ENCODE peak calls at places on chromosomes 16 and 17, in four cellular contexts. E is spleen, A is suprapubic skin, J is prostate gland. T is an unnamed sample.
A peak's percentile ranks its signal among the peaks of the same experiment; 100 is the strongest.

GRCh38 chr16:20300312-20301097 is 26.8 kb downstream of the GP2 start:
- DNase-seq in A (no peak), E (no peak), J (peak; percentile 47), T (no peak)

GRCh38 chr17:47966079-47966519 is 4.8 kb upstream of the CDK5RAP3 start:
- DNase-seq in A (no peak), E (no peak), J (peak; percentile 64), T (no peak)

GRCh38 chr17:39652635-39653315 is 12.4 kb upstream of the TCAP start:
- DNase-seq in A (no peak), J (no peak), E (no peak), T (no peak)

GRCh38 chr16:2471653-2472487 is 773 bp downstream of the NTN3 start:
- DNase-seq in E (no peak), J (no peak), A (no peak), T (no peak)

GRCh38 chr17:81735181-81736102 is 23.4 kb downstream of the SLC25A10 start:
- DNase-seq in E (peak; percentile 87), J (peak; percentile 49), A (no peak), T (no peak)

GRCh38 chr17:13030459-13031305 is 12.9 kb upstream of the ELAC2 start:
- DNase-seq in A (no peak), J (no peak), E (no peak), T (no peak)

GRCh38 chr16:27483083-27483437 is 66.7 kb downstream of the GTF3C1 start:
- DNase-seq in E (peak; percentile 5), A (no peak), J (no peak), T (no peak)

GRCh38 chr16:55622930-55623561 is 32.7 kb upstream of the SLC6A2 start:
- DNase-seq in J (no peak), A (no peak), E (no peak), T (no peak)

GRCh38 chr17:68511254-68511670 is 968 bp upstream of the PRKAR1A start:
- DNase-seq in J (peak; percentile 48), A (no peak), E (no peak), T (no peak)

GRCh38 chr16:21167360-21167759 is 8.9 kb downstream of the LDAF1 start:
- DNase-seq in E (no peak), J (no peak), A (no peak), T (no peak)

GRCh38 chr17:31534223-31534888 is 142.9 kb downstream of the RAB11FIP4 start:
- DNase-seq in A (no peak), J (no peak), E (peak; percentile 11), T (no peak)

GRCh38 chr17:50986989-50987660 is 121.0 kb upstream of the TOB1 start:
- DNase-seq in E (no peak), A (no peak), J (no peak), T (no peak)

GRCh38 chr16:85767569-85767968 is 16.7 kb upstream of the C16orf74 start:
- DNase-seq in A (no peak), J (no peak), E (no peak), T (no peak)

GRCh38 chr16:84484579-84485254 is 19.7 kb downstream of the MEAK7 start:
- DNase-seq in J (peak; percentile 65), E (peak; percentile 72), A (peak; percentile 71), T (peak; percentile 62)

GRCh38 chr17:40157972-40158371 is 17.6 kb downstream of the CASC3 start:
- DNase-seq in E (no peak), J (no peak), A (no peak), T (no peak)

GRCh38 chr16:48113471-48113870 is 42.3 kb downstream of the ABCC12 start:
- DNase-seq in A (no peak), E (no peak), J (no peak), T (no peak)

GRCh38 chr17:40694584-40694983 is 9.0 kb downstream of the KRT24 start:
- DNase-seq in E (no peak), J (peak; percentile 74), A (no peak), T (no peak)

GRCh38 chr16:21717608-21718007 is 53.8 kb downstream of the OTOA start:
- DNase-seq in A (no peak), J (no peak), E (no peak), T (no peak)

GRCh38 chr16:14427371-14427948 is 202.6 kb downstream of the PARN start:
- DNase-seq in J (no peak), E (no peak), A (no peak), T (no peak)

GRCh38 chr17:42118545-42118944 is 2.6 kb downstream of the KAT2A start:
- DNase-seq in E (no peak), A (no peak), J (no peak), T (no peak)

DNA sequence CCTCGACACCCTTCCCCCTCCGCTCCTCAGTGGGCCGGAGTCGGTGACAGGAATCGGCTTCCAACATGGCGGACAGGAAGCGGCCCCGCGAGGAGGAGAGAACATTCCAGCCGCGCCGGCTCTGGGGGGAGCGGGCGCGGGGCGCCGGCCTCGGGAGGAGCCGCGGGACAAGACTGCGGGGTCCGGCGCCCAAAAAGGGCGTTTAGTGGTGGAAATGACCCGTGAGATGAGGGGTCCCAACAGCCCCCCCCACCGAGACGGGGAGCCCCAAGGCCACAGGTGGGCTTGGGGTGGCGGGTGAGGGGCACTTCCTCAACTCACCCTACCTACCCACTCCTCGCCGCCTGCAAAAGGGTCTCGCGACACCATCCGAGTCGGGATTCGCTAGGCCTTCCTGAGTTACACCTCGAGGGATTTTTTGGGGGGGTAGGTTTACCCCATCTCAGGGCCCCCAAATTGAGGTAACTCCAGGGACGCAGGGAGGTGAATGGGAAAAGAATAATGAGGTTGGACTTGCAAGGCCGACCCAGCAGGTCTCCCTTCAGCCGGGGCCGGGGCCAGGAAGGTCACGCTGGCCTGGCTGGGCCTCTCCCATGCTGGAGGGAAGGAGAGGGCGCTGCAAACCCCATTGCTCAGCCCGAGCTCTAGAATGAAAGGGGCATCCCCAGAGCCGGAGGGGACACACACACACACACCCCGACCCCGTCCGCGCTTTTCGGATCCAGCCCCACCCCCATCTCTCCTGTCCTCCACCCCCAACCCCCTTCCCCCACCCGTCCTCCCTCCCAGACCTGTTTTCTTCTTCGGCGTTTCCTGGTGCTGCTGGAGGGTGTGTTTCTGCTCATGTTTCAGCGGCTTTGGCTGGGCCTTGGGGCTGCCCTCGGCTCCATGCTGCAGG is 707 bp downstream of the NUFIP2 start:
- DNase-seq in E (peak; percentile 93), A (peak; percentile 84), J (peak; percentile 37), T (no peak)
- TF ChIP-seq POLR2A in E (no peak), A (no peak), J (peak; percentile 19), T (no peak)

GRCh38 chr17:72421128-72422092 is 300.6 kb downstream of the SOX9 start:
- DNase-seq in A (no peak), E (no peak), J (peak; percentile 60), T (no peak)
- TF ChIP-seq POLR2A in A (no peak), E (no peak), J (no peak), T (no peak)

GRCh38 chr17:16593356-16594102 is 24.5 kb upstream of the ZNF287 start:
- DNase-seq in A (no peak), J (no peak), E (no peak), T (no peak)

GRCh38 chr17:16584273-16584995 is 15.4 kb upstream of the ZNF287 start:
- DNase-seq in E (peak; percentile 95), A (peak; percentile 96), J (peak; percentile 87), T (peak; percentile 92)

GRCh38 chr17:16583781-16584180 is 14.8 kb upstream of the ZNF287 start:
- DNase-seq in A (no peak), J (no peak), E (no peak), T (no peak)

GRCh38 chr17:16585796-16586195 is 16.8 kb upstream of the ZNF287 start:
- DNase-seq in A (no peak), E (no peak), J (no peak), T (no peak)

GRCh38 chr17:16589097-16589969 is 20.3 kb upstream of the ZNF287 start:
- DNase-seq in A (peak; percentile 91), J (peak; percentile 85), E (peak; percentile 99), T (no peak)
- TF ChIP-seq POLR2A in A (no peak), J (peak; percentile 65), E (no peak), T (no peak)

DNA sequence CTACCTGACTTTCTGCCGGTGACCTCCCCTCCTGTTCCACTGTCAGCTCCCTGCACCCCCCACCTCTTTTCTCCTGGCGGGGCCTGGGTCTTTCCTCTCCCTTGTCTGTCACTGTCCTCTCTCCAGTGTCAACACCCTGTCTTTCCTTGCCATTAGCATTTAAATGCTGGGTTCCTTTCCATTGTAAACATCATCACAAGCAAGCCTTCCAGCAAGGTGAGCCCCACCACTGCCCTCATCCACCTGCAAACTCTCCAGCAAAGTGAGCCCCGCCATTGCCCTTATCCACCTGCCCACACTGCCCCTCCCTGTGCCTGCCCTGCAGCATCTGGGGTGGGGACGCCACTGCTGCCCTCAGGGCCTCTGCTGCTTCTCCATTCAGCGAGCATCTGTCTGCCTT is 195.0 kb downstream of the ENGASE start:
- DNase-seq in E (no peak), A (no peak), J (no peak), T (no peak)
- TF ChIP-seq POLR2A in E (no peak), A (no peak), J (no peak), T (no peak)

DNA sequence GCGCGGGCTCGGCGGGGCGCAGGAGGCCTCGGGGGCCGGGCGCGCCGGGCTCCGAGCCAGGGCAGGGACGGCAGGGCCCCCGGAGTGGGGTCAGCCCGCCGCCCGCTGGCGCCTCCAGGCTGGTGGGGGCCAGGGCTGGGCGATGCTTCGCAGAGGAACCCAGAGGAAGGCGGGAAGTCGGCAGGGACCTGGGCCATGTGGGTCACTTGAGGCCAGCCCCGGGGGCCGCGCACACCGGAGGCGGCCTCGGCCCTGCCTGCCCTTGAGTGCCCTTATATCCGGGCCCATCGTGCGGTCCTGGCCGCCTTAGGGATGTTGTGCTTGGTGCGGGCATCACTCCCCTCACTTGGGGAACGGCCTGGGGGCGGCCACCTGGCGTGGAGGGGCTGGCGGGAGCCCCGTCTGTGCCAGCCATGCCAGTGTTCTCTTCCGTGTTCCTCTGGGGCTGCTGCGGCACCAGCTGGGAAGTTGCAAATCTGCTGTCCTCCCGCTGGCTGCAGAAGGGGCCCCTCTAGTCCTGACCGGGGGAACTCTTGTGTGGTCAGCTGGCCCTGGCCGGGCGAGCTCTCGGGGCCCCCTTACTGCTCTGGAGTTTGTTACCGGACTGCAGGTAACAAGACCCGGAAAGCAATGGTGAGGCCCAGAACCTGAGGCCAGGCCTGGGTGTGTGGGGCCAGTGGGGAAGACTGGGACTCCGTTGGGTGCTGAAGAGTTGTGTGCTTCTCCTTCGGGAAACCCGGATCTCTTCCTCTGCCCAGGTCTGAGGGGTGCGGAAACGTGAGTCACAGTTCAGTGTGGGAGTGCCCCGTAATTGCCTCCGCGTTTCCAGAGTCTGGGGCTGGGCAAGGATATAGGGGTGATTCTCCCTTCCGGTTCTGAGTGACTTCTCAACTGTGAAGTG is 849 bp downstream of the CAPN15 start:
- DNase-seq in J (no peak), A (no peak), E (peak; percentile 88), T (no peak)
- TF ChIP-seq POLR2A in J (peak; percentile 48), A (no peak), E (no peak), T (no peak)

GRCh38 chr17:78676415-78677302 is 99.5 kb upstream of the DNAH17 start:
- DNase-seq in E (peak; percentile 61), A (no peak), J (no peak), T (no peak)

GRCh38 chr17:78674156-78674555 is 97.0 kb upstream of the DNAH17 start:
- DNase-seq in E (peak; percentile 52), J (peak; percentile 29), A (no peak), T (no peak)

GRCh38 chr17:78675836-78676235 is 98.6 kb upstream of the DNAH17 start:
- DNase-seq in E (peak; percentile 28), J (no peak), A (no peak), T (no peak)

GRCh38 chr17:78674595-78675315 is 97.6 kb upstream of the DNAH17 start:
- DNase-seq in J (no peak), A (no peak), E (peak; percentile 64), T (no peak)

GRCh38 chr17:78675316-78675616 is 98.1 kb upstream of the DNAH17 start:
- DNase-seq in E (peak; percentile 62), J (no peak), A (no peak), T (no peak)
- TF ChIP-seq POLR2A in E (no peak), J (no peak), A (no peak), T (no peak)

GRCh38 chr17:55264640-55265298 is at the start of gene HLF:
- DNase-seq in E (peak; percentile 91), A (peak; percentile 87), J (peak; percentile 69), T (no peak)
- TF ChIP-seq POLR2A in E (no peak), A (no peak), J (peak; percentile 29), T (no peak)